ENCODE peak calls at places on chromosomes 11 and 22, in nine cellular contexts. One of them, this sample, is unnamed.

GRCh38 chr22:38758276-38758945 is 2.6 kb upstream of the SUN2 start:
- DNase-seq in stomach: no peak
- DNase-seq in NB4: peak
- DNase-seq in activated CD4-positive, alpha-beta T cell treated with anti-CD3 and anti-CD28 coated beads, Interleukin-2, amount 10 ng/mL, durations not matched to agents 7 days and 5 days: peak
- DNase-seq in activated T-cell treated with anti-CD3 and anti-CD28 coated beads, Interleukin-2, amount 50 U/mL, for 4 hours: peak
- DNase-seq in EH: no peak
- DNase-seq in NCI-H1105 treated with DMSO at 0.1 percent for 48 hours: no peak
- DNase-seq in OCI-M1: no peak
- DNase-seq in skeletal muscle cell: no peak
- DNase-seq in this sample: no peak

GRCh38 chr11:116696381-116696941 is 76.3 kb downstream of the BUD13 start:
- DNase-seq in stomach: peak
- DNase-seq in NB4: peak
- DNase-seq in activated CD4-positive, alpha-beta T cell treated with anti-CD3 and anti-CD28 coated beads, Interleukin-2, amount 10 ng/mL, durations not matched to agents 7 days and 5 days: no peak
- DNase-seq in activated T-cell treated with anti-CD3 and anti-CD28 coated beads, Interleukin-2, amount 50 U/mL, for 4 hours: no peak
- DNase-seq in EH: peak
- DNase-seq in NCI-H1105 treated with DMSO at 0.1 percent for 48 hours: no peak
- DNase-seq in OCI-M1: no peak
- DNase-seq in skeletal muscle cell: no peak
- DNase-seq in this sample: no peak

GRCh38 chr11:103007521-103007920 is 52.0 kb upstream of the MMP13 start:
- DNase-seq in stomach: no peak
- DNase-seq in NB4: no peak
- DNase-seq in activated CD4-positive, alpha-beta T cell treated with anti-CD3 and anti-CD28 coated beads, Interleukin-2, amount 10 ng/mL, durations not matched to agents 7 days and 5 days: no peak
- DNase-seq in activated T-cell treated with anti-CD3 and anti-CD28 coated beads, Interleukin-2, amount 50 U/mL, for 4 hours: no peak
- DNase-seq in EH: peak
- DNase-seq in NCI-H1105 treated with DMSO at 0.1 percent for 48 hours: no peak
- DNase-seq in OCI-M1: no peak
- DNase-seq in skeletal muscle cell: no peak
- DNase-seq in this sample: no peak

GRCh38 chr11:75577198-75577597 is 15.1 kb downstream of the SERPINH1 start:
- DNase-seq in stomach: peak
- DNase-seq in NB4: peak
- DNase-seq in activated CD4-positive, alpha-beta T cell treated with anti-CD3 and anti-CD28 coated beads, Interleukin-2, amount 10 ng/mL, durations not matched to agents 7 days and 5 days: peak
- DNase-seq in activated T-cell treated with anti-CD3 and anti-CD28 coated beads, Interleukin-2, amount 50 U/mL, for 4 hours: peak
- DNase-seq in EH: peak
- DNase-seq in NCI-H1105 treated with DMSO at 0.1 percent for 48 hours: no peak
- DNase-seq in OCI-M1: peak
- DNase-seq in skeletal muscle cell: no peak
- DNase-seq in this sample: no peak

GRCh38 chr22:50641696-50642607 is 14.0 kb upstream of the ARSA start:
- DNase-seq in stomach: no peak
- DNase-seq in NB4: peak
- DNase-seq in activated CD4-positive, alpha-beta T cell treated with anti-CD3 and anti-CD28 coated beads, Interleukin-2, amount 10 ng/mL, durations not matched to agents 7 days and 5 days: no peak
- DNase-seq in activated T-cell treated with anti-CD3 and anti-CD28 coated beads, Interleukin-2, amount 50 U/mL, for 4 hours: no peak
- DNase-seq in EH: peak
- DNase-seq in NCI-H1105 treated with DMSO at 0.1 percent for 48 hours: no peak
- DNase-seq in OCI-M1: no peak
- DNase-seq in skeletal muscle cell: no peak
- DNase-seq in this sample: peak

GRCh38 chr11:34613462-34614183 is 7.3 kb upstream of the EHF start:
- DNase-seq in stomach: no peak
- DNase-seq in NB4: peak
- DNase-seq in activated CD4-positive, alpha-beta T cell treated with anti-CD3 and anti-CD28 coated beads, Interleukin-2, amount 10 ng/mL, durations not matched to agents 7 days and 5 days: no peak
- DNase-seq in activated T-cell treated with anti-CD3 and anti-CD28 coated beads, Interleukin-2, amount 50 U/mL, for 4 hours: no peak
- DNase-seq in EH: no peak
- DNase-seq in NCI-H1105 treated with DMSO at 0.1 percent for 48 hours: no peak
- DNase-seq in OCI-M1: peak
- DNase-seq in skeletal muscle cell: no peak
- DNase-seq in this sample: peak

GRCh38 chr11:61378713-61379313 is 13.6 kb upstream of the TMEM216 start:
- DNase-seq in stomach: no peak
- DNase-seq in NB4: peak
- DNase-seq in activated CD4-positive, alpha-beta T cell treated with anti-CD3 and anti-CD28 coated beads, Interleukin-2, amount 10 ng/mL, durations not matched to agents 7 days and 5 days: no peak
- DNase-seq in activated T-cell treated with anti-CD3 and anti-CD28 coated beads, Interleukin-2, amount 50 U/mL, for 4 hours: no peak
- DNase-seq in EH: peak
- DNase-seq in NCI-H1105 treated with DMSO at 0.1 percent for 48 hours: no peak
- DNase-seq in OCI-M1: no peak
- DNase-seq in skeletal muscle cell: peak
- DNase-seq in this sample: peak

GRCh38 chr11:117842131-117842941 is 17.8 kb upstream of the FXYD2 start:
- DNase-seq in stomach: peak
- DNase-seq in NB4: peak
- DNase-seq in activated CD4-positive, alpha-beta T cell treated with anti-CD3 and anti-CD28 coated beads, Interleukin-2, amount 10 ng/mL, durations not matched to agents 7 days and 5 days: no peak
- DNase-seq in activated T-cell treated with anti-CD3 and anti-CD28 coated beads, Interleukin-2, amount 50 U/mL, for 4 hours: no peak
- DNase-seq in EH: no peak
- DNase-seq in NCI-H1105 treated with DMSO at 0.1 percent for 48 hours: no peak
- DNase-seq in OCI-M1: peak
- DNase-seq in skeletal muscle cell: no peak
- DNase-seq in this sample: peak

GRCh38 chr11:91495837-91496236 is 728.8 kb upstream of the FAT3 start:
- DNase-seq in stomach: no peak
- DNase-seq in NB4: no peak
- DNase-seq in activated CD4-positive, alpha-beta T cell treated with anti-CD3 and anti-CD28 coated beads, Interleukin-2, amount 10 ng/mL, durations not matched to agents 7 days and 5 days: no peak
- DNase-seq in activated T-cell treated with anti-CD3 and anti-CD28 coated beads, Interleukin-2, amount 50 U/mL, for 4 hours: no peak
- DNase-seq in EH: no peak
- DNase-seq in NCI-H1105 treated with DMSO at 0.1 percent for 48 hours: no peak
- DNase-seq in OCI-M1: peak
- DNase-seq in skeletal muscle cell: no peak
- DNase-seq in this sample: no peak

GRCh38 chr11:110092577-110093406 is at the start of gene ZC3H12C:
- DNase-seq in stomach: peak
- DNase-seq in NB4: peak
- DNase-seq in activated CD4-positive, alpha-beta T cell treated with anti-CD3 and anti-CD28 coated beads, Interleukin-2, amount 10 ng/mL, durations not matched to agents 7 days and 5 days: peak
- DNase-seq in activated T-cell treated with anti-CD3 and anti-CD28 coated beads, Interleukin-2, amount 50 U/mL, for 4 hours: no peak
- DNase-seq in EH: peak
- DNase-seq in NCI-H1105 treated with DMSO at 0.1 percent for 48 hours: peak
- DNase-seq in OCI-M1: peak
- DNase-seq in skeletal muscle cell: peak
- DNase-seq in this sample: peak

GRCh38 chr11:87019582-87020271 is 18.0 kb upstream of the TMEM135 start:
- DNase-seq in stomach: no peak
- DNase-seq in NB4: no peak
- DNase-seq in activated CD4-positive, alpha-beta T cell treated with anti-CD3 and anti-CD28 coated beads, Interleukin-2, amount 10 ng/mL, durations not matched to agents 7 days and 5 days: no peak
- DNase-seq in activated T-cell treated with anti-CD3 and anti-CD28 coated beads, Interleukin-2, amount 50 U/mL, for 4 hours: no peak
- DNase-seq in EH: no peak
- DNase-seq in NCI-H1105 treated with DMSO at 0.1 percent for 48 hours: no peak
- DNase-seq in OCI-M1: no peak
- DNase-seq in skeletal muscle cell: no peak
- DNase-seq in this sample: no peak

GRCh38 chr11:12079726-12080556 is 30.4 kb upstream of the MICAL2 start:
- DNase-seq in stomach: peak
- DNase-seq in NB4: no peak
- DNase-seq in activated CD4-positive, alpha-beta T cell treated with anti-CD3 and anti-CD28 coated beads, Interleukin-2, amount 10 ng/mL, durations not matched to agents 7 days and 5 days: no peak
- DNase-seq in activated T-cell treated with anti-CD3 and anti-CD28 coated beads, Interleukin-2, amount 50 U/mL, for 4 hours: no peak
- DNase-seq in EH: peak
- DNase-seq in NCI-H1105 treated with DMSO at 0.1 percent for 48 hours: no peak
- DNase-seq in OCI-M1: no peak
- DNase-seq in skeletal muscle cell: peak
- DNase-seq in this sample: no peak

GRCh38 chr11:117809236-117810055 is 12.4 kb upstream of the DSCAML1 start:
- DNase-seq in stomach: peak
- DNase-seq in NB4: peak
- DNase-seq in activated CD4-positive, alpha-beta T cell treated with anti-CD3 and anti-CD28 coated beads, Interleukin-2, amount 10 ng/mL, durations not matched to agents 7 days and 5 days: peak
- DNase-seq in activated T-cell treated with anti-CD3 and anti-CD28 coated beads, Interleukin-2, amount 50 U/mL, for 4 hours: no peak
- DNase-seq in EH: peak
- DNase-seq in NCI-H1105 treated with DMSO at 0.1 percent for 48 hours: peak
- DNase-seq in OCI-M1: no peak
- DNase-seq in skeletal muscle cell: no peak
- DNase-seq in this sample: peak

GRCh38 chr22:29219881-29220670 is 14.4 kb downstream of the EMID1 start:
- DNase-seq in stomach: peak
- DNase-seq in NB4: no peak
- DNase-seq in activated CD4-positive, alpha-beta T cell treated with anti-CD3 and anti-CD28 coated beads, Interleukin-2, amount 10 ng/mL, durations not matched to agents 7 days and 5 days: no peak
- DNase-seq in activated T-cell treated with anti-CD3 and anti-CD28 coated beads, Interleukin-2, amount 50 U/mL, for 4 hours: no peak
- DNase-seq in EH: no peak
- DNase-seq in NCI-H1105 treated with DMSO at 0.1 percent for 48 hours: no peak
- DNase-seq in OCI-M1: no peak
- DNase-seq in skeletal muscle cell: no peak
- DNase-seq in this sample: no peak

GRCh38 chr11:40230821-40231220 is 1228.6 kb downstream of the LRRC4C start:
- DNase-seq in stomach: no peak
- DNase-seq in NB4: no peak
- DNase-seq in activated CD4-positive, alpha-beta T cell treated with anti-CD3 and anti-CD28 coated beads, Interleukin-2, amount 10 ng/mL, durations not matched to agents 7 days and 5 days: no peak
- DNase-seq in activated T-cell treated with anti-CD3 and anti-CD28 coated beads, Interleukin-2, amount 50 U/mL, for 4 hours: no peak
- DNase-seq in EH: no peak
- DNase-seq in NCI-H1105 treated with DMSO at 0.1 percent for 48 hours: no peak
- DNase-seq in OCI-M1: no peak
- DNase-seq in skeletal muscle cell: no peak
- DNase-seq in this sample: no peak

GRCh38 chr11:34757026-34757451 is 136.1 kb downstream of the EHF start:
- DNase-seq in stomach: no peak
- DNase-seq in NB4: no peak
- DNase-seq in activated CD4-positive, alpha-beta T cell treated with anti-CD3 and anti-CD28 coated beads, Interleukin-2, amount 10 ng/mL, durations not matched to agents 7 days and 5 days: no peak
- DNase-seq in activated T-cell treated with anti-CD3 and anti-CD28 coated beads, Interleukin-2, amount 50 U/mL, for 4 hours: no peak
- DNase-seq in EH: no peak
- DNase-seq in NCI-H1105 treated with DMSO at 0.1 percent for 48 hours: no peak
- DNase-seq in OCI-M1: no peak
- DNase-seq in skeletal muscle cell: peak
- DNase-seq in this sample: no peak

GRCh38 chr22:47582067-47582466 is 819.6 kb downstream of the TBC1D22A start:
- DNase-seq in stomach: no peak
- DNase-seq in NB4: no peak
- DNase-seq in activated CD4-positive, alpha-beta T cell treated with anti-CD3 and anti-CD28 coated beads, Interleukin-2, amount 10 ng/mL, durations not matched to agents 7 days and 5 days: no peak
- DNase-seq in activated T-cell treated with anti-CD3 and anti-CD28 coated beads, Interleukin-2, amount 50 U/mL, for 4 hours: no peak
- DNase-seq in EH: no peak
- DNase-seq in NCI-H1105 treated with DMSO at 0.1 percent for 48 hours: no peak
- DNase-seq in OCI-M1: no peak
- DNase-seq in skeletal muscle cell: no peak
- DNase-seq in this sample: no peak

GRCh38 chr11:44590769-44591168 is 25.3 kb downstream of the CD82 start:
- DNase-seq in stomach: no peak
- DNase-seq in NB4: no peak
- DNase-seq in activated CD4-positive, alpha-beta T cell treated with anti-CD3 and anti-CD28 coated beads, Interleukin-2, amount 10 ng/mL, durations not matched to agents 7 days and 5 days: no peak
- DNase-seq in activated T-cell treated with anti-CD3 and anti-CD28 coated beads, Interleukin-2, amount 50 U/mL, for 4 hours: no peak
- DNase-seq in EH: peak
- DNase-seq in NCI-H1105 treated with DMSO at 0.1 percent for 48 hours: no peak
- DNase-seq in OCI-M1: no peak
- DNase-seq in skeletal muscle cell: no peak
- DNase-seq in this sample: no peak

GRCh38 chr11:114395776-114396175 is 4.5 kb downstream of the C11orf71 start:
- DNase-seq in stomach: no peak
- DNase-seq in NB4: no peak
- DNase-seq in activated CD4-positive, alpha-beta T cell treated with anti-CD3 and anti-CD28 coated beads, Interleukin-2, amount 10 ng/mL, durations not matched to agents 7 days and 5 days: no peak
- DNase-seq in activated T-cell treated with anti-CD3 and anti-CD28 coated beads, Interleukin-2, amount 50 U/mL, for 4 hours: no peak
- DNase-seq in EH: no peak
- DNase-seq in NCI-H1105 treated with DMSO at 0.1 percent for 48 hours: no peak
- DNase-seq in OCI-M1: peak
- DNase-seq in skeletal muscle cell: no peak
- DNase-seq in this sample: peak

GRCh38 chr11:76459846-76460245 is 15.0 kb downstream of the EMSY start:
- DNase-seq in stomach: no peak
- DNase-seq in NB4: no peak
- DNase-seq in activated CD4-positive, alpha-beta T cell treated with anti-CD3 and anti-CD28 coated beads, Interleukin-2, amount 10 ng/mL, durations not matched to agents 7 days and 5 days: no peak
- DNase-seq in activated T-cell treated with anti-CD3 and anti-CD28 coated beads, Interleukin-2, amount 50 U/mL, for 4 hours: no peak
- DNase-seq in EH: no peak
- DNase-seq in NCI-H1105 treated with DMSO at 0.1 percent for 48 hours: no peak
- DNase-seq in OCI-M1: no peak
- DNase-seq in skeletal muscle cell: no peak
- DNase-seq in this sample: no peak

GRCh38 chr11:31987118-31988005 is 103.5 kb upstream of the RCN1 start:
- DNase-seq in stomach: no peak
- DNase-seq in NB4: no peak
- DNase-seq in activated CD4-positive, alpha-beta T cell treated with anti-CD3 and anti-CD28 coated beads, Interleukin-2, amount 10 ng/mL, durations not matched to agents 7 days and 5 days: no peak
- DNase-seq in activated T-cell treated with anti-CD3 and anti-CD28 coated beads, Interleukin-2, amount 50 U/mL, for 4 hours: no peak
- DNase-seq in EH: no peak
- DNase-seq in NCI-H1105 treated with DMSO at 0.1 percent for 48 hours: no peak
- DNase-seq in OCI-M1: no peak
- DNase-seq in skeletal muscle cell: no peak
- DNase-seq in this sample: no peak

GRCh38 chr11:95098826-95099225 is 9.2 kb downstream of the ENDOD1 start:
- DNase-seq in stomach: no peak
- DNase-seq in NB4: no peak
- DNase-seq in activated CD4-positive, alpha-beta T cell treated with anti-CD3 and anti-CD28 coated beads, Interleukin-2, amount 10 ng/mL, durations not matched to agents 7 days and 5 days: no peak
- DNase-seq in activated T-cell treated with anti-CD3 and anti-CD28 coated beads, Interleukin-2, amount 50 U/mL, for 4 hours: no peak
- DNase-seq in EH: no peak
- DNase-seq in NCI-H1105 treated with DMSO at 0.1 percent for 48 hours: no peak
- DNase-seq in OCI-M1: no peak
- DNase-seq in skeletal muscle cell: no peak
- DNase-seq in this sample: no peak

GRCh38 chr11:75428989-75429640 is 3.9 kb downstream of the KLHL35 start:
- DNase-seq in stomach: no peak
- DNase-seq in NB4: no peak
- DNase-seq in activated CD4-positive, alpha-beta T cell treated with anti-CD3 and anti-CD28 coated beads, Interleukin-2, amount 10 ng/mL, durations not matched to agents 7 days and 5 days: no peak
- DNase-seq in activated T-cell treated with anti-CD3 and anti-CD28 coated beads, Interleukin-2, amount 50 U/mL, for 4 hours: no peak
- DNase-seq in EH: no peak
- DNase-seq in NCI-H1105 treated with DMSO at 0.1 percent for 48 hours: no peak
- DNase-seq in OCI-M1: no peak
- DNase-seq in skeletal muscle cell: no peak
- DNase-seq in this sample: no peak

This sample was measured in MV-4-11.